ENCODE peak calls at places on chromosomes 7 and 10, in six cellular contexts. I is GM20000, H is GM13976, V is MCF 10A, M is tibial artery, T is T1000. G is an unnamed sample.

GRCh38 chr10:88116491-88116890 is 253.1 kb downstream of the PTEN start:
- DNase-seq in T (no peak), H (no peak), V (no peak), M (no peak), I (no peak), G (no peak)

GRCh38 chr10:98444314-98445006 is 2.3 kb downstream of the HPS1 start:
- DNase-seq in V (no peak), T (no peak), M (no peak), I (no peak), H (no peak), G (no peak)

GRCh38 chr7:132635127-132635526 is 58.9 kb upstream of the PLXNA4 start:
- DNase-seq in T (no peak), H (no peak), M (no peak), I (no peak), V (no peak), G (no peak)

GRCh38 chr7:91784469-91784868 is 96.0 kb downstream of the MTERF1 start:
- DNase-seq in V (peak; percentile 63), H (no peak), I (no peak), M (no peak), T (no peak), G (no peak)

GRCh38 chr7:127034171-127034806 is 218.5 kb downstream of the GRM8 start:
- DNase-seq in H (no peak), I (no peak), T (no peak), M (no peak), V (no peak), G (no peak)

GRCh38 chr7:4225352-4225751 is 456.7 kb upstream of the FOXK1 start:
- DNase-seq in T (no peak), M (no peak), I (no peak), V (no peak), H (no peak), G (no peak)

GRCh38 chr7:10577866-10578374 is 395.8 kb upstream of the PHF14 start:
- DNase-seq in H (no peak), V (no peak), M (no peak), I (no peak), T (no peak), G (no peak)

GRCh38 chr10:130361351-130362105 is 225.3 kb downstream of the GLRX3 start:
- DNase-seq in M (no peak), T (no peak), H (no peak), I (no peak), V (no peak), G (no peak)

GRCh38 chr10:75071164-75071489 is 40.3 kb upstream of the SAMD8 start:
- DNase-seq in T (no peak), M (no peak), I (no peak), H (no peak), V (no peak), G (no peak)